ENCODE peak calls at places on chromosome 4, in ten cellular contexts. N is ACHN; K is stimulated activated CD4-positive, alpha-beta T cell treated with anti-CD3 and anti-CD28 coated beads, Interleukin-2, amount 100 ng/mL, for 48 hours; Q is fibroblast of villous mesenchyme; A is stimulated activated CD8-positive, alpha-beta memory T cell treated with anti-CD3 and anti-CD28 coated beads, Interleukin-4, amount 100 ng/mL, for 4 hours; G is C1 segment of cervical spinal cord; E is choroid plexus epithelial cell; I is RPMI8226; B is HCEC 1CT; F is astrocyte of the spinal cord. X is an unnamed sample.

GRCh38 chr4:67576538-67576937 is 18.0 kb downstream of the STAP1 start:
- DNase-seq in F (no peak), K (no peak), A (no peak), Q (no peak), E (no peak), N (no peak), B (no peak), G (no peak), I (peak; percentile 14), X (no peak)

GRCh38 chr4:158813113-158813512 is 44.3 kb downstream of the FNIP2 start:
- DNase-seq in Q (no peak), A (no peak), F (no peak), N (no peak), I (no peak), E (no peak), G (no peak), K (no peak), B (no peak), X (no peak)

GRCh38 chr4:147207941-147208340 is 262.3 kb upstream of the TTC29 start:
- DNase-seq in E (no peak), Q (no peak), K (no peak), N (no peak), I (no peak), G (no peak), B (no peak), A (no peak), F (no peak), X (no peak)

GRCh38 chr4:57148831-57149230 is 38.6 kb upstream of the IGFBP7 start:
- DNase-seq in N (peak; percentile 18), G (no peak), E (peak; percentile 68), F (peak; percentile 90), K (no peak), A (no peak), B (peak; percentile 72), I (no peak), Q (peak; percentile 49), X (no peak)

GRCh38 chr4:6926681-6927478 is 17.3 kb downstream of the TBC1D14 start:
- DNase-seq in K (no peak), I (no peak), Q (peak; percentile 87), F (no peak), A (peak; percentile 39), N (no peak), E (no peak), B (no peak), G (no peak), X (no peak)

GRCh38 chr4:77196866-77197265 is 39.9 kb downstream of the CCNG2 start:
- DNase-seq in N (no peak), G (no peak), B (no peak), A (no peak), Q (no peak), F (no peak), E (no peak), I (no peak), K (no peak), X (no peak)

GRCh38 chr4:174999407-174999806 is 81.2 kb downstream of the ADAM29 start:
- DNase-seq in B (peak; percentile 63), G (no peak), Q (peak; percentile 23), N (peak; percentile 40), A (no peak), K (no peak), I (no peak), E (peak; percentile 68), F (peak; percentile 67), X (no peak)

GRCh38 chr4:87857789-87858188 is 25.0 kb downstream of the MEPE start:
- DNase-seq in A (no peak), Q (no peak), E (no peak), G (no peak), K (no peak), F (no peak), N (no peak), B (no peak), I (no peak), X (no peak)

GRCh38 chr4:20391224-20391623 is 139.5 kb downstream of the SLIT2 start:
- DNase-seq in Q (no peak), G (no peak), B (no peak), F (peak; percentile 50), N (no peak), I (no peak), E (peak; percentile 74), A (no peak), K (no peak), X (no peak)

GRCh38 chr4:72468904-72469502 is 100.0 kb downstream of the ADAMTS3 start:
- DNase-seq in N (peak; percentile 48), K (no peak), Q (peak; percentile 28), B (peak; percentile 0), G (no peak), E (peak; percentile 65), A (no peak), F (peak; percentile 46), I (peak; percentile 31), X (no peak)

GRCh38 chr4:57214654-57215411 is 104.6 kb upstream of the IGFBP7 start:
- DNase-seq in A (no peak), G (no peak), B (no peak), I (no peak), N (no peak), E (peak; percentile 16), Q (no peak), F (no peak), K (no peak), X (no peak)

GRCh38 chr4:84451546-84451945 is 47.5 kb downstream of the NKX6-1 start:
- DNase-seq in F (peak; percentile 12), G (no peak), Q (peak; percentile 2), B (peak; percentile 11), A (no peak), N (peak; percentile 33), K (no peak), I (no peak), E (peak; percentile 43), X (no peak)

GRCh38 chr4:172819353-172819752 is 349.3 kb upstream of the GALNT7 start:
- DNase-seq in N (no peak), G (no peak), E (no peak), F (no peak), Q (no peak), B (peak; percentile 28), A (no peak), I (no peak), K (no peak), X (no peak)

GRCh38 chr4:18882468-18882867 is 860.9 kb upstream of the LCORL start:
- DNase-seq in B (peak; percentile 7), G (no peak), I (no peak), Q (peak; percentile 36), E (peak; percentile 70), K (no peak), F (peak; percentile 74), N (peak; percentile 83), A (no peak), X (no peak)

GRCh38 chr4:42399393-42399792 is 2.1 kb downstream of the SHISA3 start:
- DNase-seq in F (no peak), I (no peak), B (no peak), Q (no peak), A (no peak), E (no peak), G (no peak), N (no peak), K (no peak), X (no peak)

GRCh38 chr4:150962245-150962644 is 52.8 kb downstream of the LRBA start:
- DNase-seq in G (no peak), A (no peak), Q (no peak), N (no peak), K (no peak), B (no peak), F (no peak), I (no peak), E (peak; percentile 64), X (no peak)

GRCh38 chr4:151169900-151170299 is 70.5 kb downstream of the RPS3A start:
- DNase-seq in F (peak; percentile 55), E (peak; percentile 35), N (no peak), I (no peak), A (no peak), Q (peak; percentile 43), B (peak; percentile 36), G (no peak), K (no peak), X (no peak)

GRCh38 chr4:56414135-56414675 is 21.2 kb downstream of the PPAT start:
- DNase-seq in N (no peak), F (peak; percentile 20), A (no peak), I (no peak), E (peak; percentile 17), K (no peak), G (no peak), B (no peak), Q (peak; percentile 25), X (no peak)

GRCh38 chr4:129455462-129455861 is 359.5 kb downstream of the C4orf33 start:
- DNase-seq in K (no peak), B (no peak), E (no peak), Q (no peak), A (no peak), F (no peak), G (no peak), N (no peak), I (no peak), X (peak; percentile 82)

GRCh38 chr4:94412019-94413017 is 39.4 kb upstream of the PDLIM5 start:
- DNase-seq in N (no peak), A (no peak), Q (peak; percentile 91), F (peak; percentile 71), E (peak; percentile 80), I (peak; percentile 7), B (peak; percentile 62), G (no peak), K (no peak), X (no peak)

GRCh38 chr4:108314900-108315589 is 146.3 kb upstream of the LEF1 start:
- DNase-seq in Q (no peak), K (no peak), B (no peak), F (no peak), N (no peak), A (no peak), I (no peak), E (no peak), G (no peak), X (no peak)

X was measured in NCI-H1092.